ENCODE peak calls at places on chromosome 15, in four cellular contexts. N is AG09319, J is IMR-90, X is ovary. H is an unnamed sample.

GRCh38 chr15:66388057-66388363 is 1.3 kb downstream of the MAP2K1 start:
- DNase-seq in J (no peak), X (no peak), N (no peak), H (no peak)

GRCh38 chr15:101242999-101243336 is 8.9 kb downstream of the CHSY1 start:
- DNase-seq in N (no peak), X (no peak), J (no peak), H (no peak)

GRCh38 chr15:58957101-58957973 is 23.9 kb upstream of the SLTM start:
- DNase-seq in X (no peak), J (peak), N (no peak), H (peak)

GRCh38 chr15:101206173-101206572 is 45.7 kb downstream of the CHSY1 start:
- DNase-seq in J (peak), N (no peak), X (no peak), H (no peak)

GRCh38 chr15:70717237-70717793 is 46.0 kb downstream of the UACA start:
- DNase-seq in X (no peak), N (no peak), J (peak), H (no peak)

GRCh38 chr15:43775411-43775965 is 1.3 kb downstream of the ELL3 start:
- DNase-seq in J (peak), X (peak), N (no peak), H (peak)

GRCh38 chr15:42069496-42070275 is 24.7 kb downstream of the PLA2G4D start:
- DNase-seq in N (no peak), J (no peak), X (no peak), H (no peak)

GRCh38 chr15:92164327-92165000 is 229.2 kb upstream of the ST8SIA2 start:
- DNase-seq in J (peak), N (no peak), X (no peak), H (peak)

GRCh38 chr15:39438260-39438659 is 142.6 kb upstream of the THBS1 start:
- DNase-seq in J (no peak), N (no peak), X (no peak), H (no peak)

GRCh38 chr15:92666780-92667179 is 11.2 kb upstream of the FAM174B start:
- DNase-seq in J (no peak), X (peak), N (no peak), H (no peak)

GRCh38 chr15:85592148-85592547 is 202.6 kb downstream of the KLHL25 start:
- DNase-seq in N (no peak), X (no peak), J (peak), H (peak)

GRCh38 chr15:34855893-34856292 is 60.5 kb upstream of the ACTC1 start:
- DNase-seq in X (no peak), N (no peak), J (peak), H (peak)

GRCh38 chr15:65083262-65083701 is 6.7 kb downstream of the KBTBD13 start:
- DNase-seq in X (no peak), N (no peak), J (peak), H (no peak)

GRCh38 chr15:98113357-98113756 is 152.9 kb downstream of the ARRDC4 start:
- DNase-seq in N (no peak), X (no peak), J (no peak), H (no peak)

GRCh38 chr15:39596358-39597051 is 15.6 kb downstream of the THBS1 start:
- DNase-seq in J (peak), X (no peak), N (peak), H (peak)

GRCh38 chr15:62094398-62094797 is 27.6 kb downstream of the C2CD4A start:
- DNase-seq in J (no peak), N (no peak), X (no peak), H (no peak)

GRCh38 chr15:41291065-41291631 is 41.2 kb downstream of the OIP5 start:
- DNase-seq in J (no peak), X (no peak), N (no peak), H (no peak)

GRCh38 chr15:85751731-85752421 is 42.8 kb downstream of the KLHL25 start:
- DNase-seq in N (no peak), J (no peak), X (peak), H (no peak)

GRCh38 chr15:38263996-38264395 is 11.4 kb downstream of the SPRED1 start:
- DNase-seq in J (peak), N (no peak), X (no peak), H (no peak)

GRCh38 chr15:38042707-38043445 is 108.4 kb downstream of the TMCO5A start:
- DNase-seq in N (no peak), J (no peak), X (peak), H (no peak)

GRCh38 chr15:65924004-65924403 is 54.7 kb downstream of the RAB11A start:
- DNase-seq in X (no peak), N (no peak), J (no peak), H (no peak)

GRCh38 chr15:65569728-65570127 is 39.5 kb downstream of the HACD3 start:
- DNase-seq in J (no peak), N (no peak), X (no peak), H (no peak)

GRCh38 chr15:75732206-75732808 is 19.7 kb upstream of the CSPG4 start:
- DNase-seq in X (no peak), N (no peak), J (no peak), H (no peak)

GRCh38 chr15:63395730-63396545 is 14.3 kb upstream of the CA12 start:
- DNase-seq in N (no peak), X (no peak), J (no peak), H (no peak)

GRCh38 chr15:64249406-64249805 is 86.6 kb upstream of the PPIB start:
- DNase-seq in J (no peak), N (no peak), X (no peak), H (no peak)

GRCh38 chr15:62758126-62758951 is 284.2 kb upstream of the TPM1 start:
- DNase-seq in N (peak), J (peak), X (no peak), H (peak)

GRCh38 chr15:70802629-70803028 is 39.3 kb upstream of the UACA start:
- DNase-seq in X (no peak), J (peak), N (no peak), H (peak)

GRCh38 chr15:67196672-67197363 is 57.6 kb downstream of the AAGAB start:
- DNase-seq in X (no peak), J (peak), N (peak), H (peak)

GRCh38 chr15:37078000-37078399 is 22.3 kb downstream of the MEIS2 start:
- DNase-seq in X (no peak), N (no peak), J (no peak), H (no peak)

GRCh38 chr15:65991721-65992472 is 122.6 kb downstream of the RAB11A start:
- DNase-seq in X (no peak), J (no peak), N (no peak), H (no peak)

GRCh38 chr15:36612063-36612788 is 32.8 kb downstream of the CDIN1 start:
- DNase-seq in N (peak), X (no peak), J (peak), H (peak)

GRCh38 chr15:82851331-82851850 is 42.0 kb downstream of the WHAMM start:
- DNase-seq in X (no peak), N (no peak), J (no peak), H (no peak)

DNA sequence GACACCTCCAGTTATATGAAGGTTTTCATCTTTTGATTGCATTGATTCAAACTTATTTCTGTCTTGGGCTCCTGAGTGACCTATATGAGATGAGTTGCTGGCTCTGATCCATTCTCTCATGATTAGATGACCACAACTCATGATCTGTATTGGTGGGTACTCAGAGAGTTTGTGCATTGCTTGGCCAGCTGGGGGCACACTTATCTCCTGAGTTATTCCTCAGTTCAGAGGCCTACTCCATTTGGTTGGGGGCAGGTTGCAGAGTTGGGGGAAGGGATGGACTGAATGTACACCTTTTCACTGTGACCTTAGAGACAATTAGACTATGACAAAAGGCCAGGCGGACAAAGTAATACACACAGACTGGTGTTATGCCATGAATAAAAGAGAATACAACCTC is 166.2 kb upstream of the SEMA6D start:
- DNase-seq in N (no peak), J (no peak), X (no peak), H (no peak)
- TF ChIP-seq CTCF in N (no peak), J (peak), X (no peak), H (peak)

GRCh38 chr15:96049323-96049722 is 281.2 kb upstream of the NR2F2 start:
- DNase-seq in J (no peak), X (no peak), N (no peak), H (no peak)

GRCh38 chr15:96052154-96052553 is 278.3 kb upstream of the NR2F2 start:
- DNase-seq in N (no peak), X (no peak), J (no peak), H (no peak)

GRCh38 chr15:96051598-96051997 is 278.9 kb upstream of the NR2F2 start:
- DNase-seq in N (no peak), J (no peak), X (no peak), H (no peak)

GRCh38 chr15:96047255-96047931 is 283.1 kb upstream of the NR2F2 start:
- DNase-seq in J (peak), X (no peak), N (peak), H (peak)

GRCh38 chr15:96049766-96050165 is 280.7 kb upstream of the NR2F2 start:
- DNase-seq in X (no peak), J (no peak), N (no peak), H (no peak)
- TF ChIP-seq CTCF in X (no peak), J (no peak), N (no peak), H (no peak)

GRCh38 chr15:69160976-69161877 is 792 bp downstream of the GLCE start:
- DNase-seq in J (peak), X (peak), N (no peak), H (no peak)
- TF ChIP-seq CTCF in J (peak), X (no peak), N (peak), H (peak)

DNA sequence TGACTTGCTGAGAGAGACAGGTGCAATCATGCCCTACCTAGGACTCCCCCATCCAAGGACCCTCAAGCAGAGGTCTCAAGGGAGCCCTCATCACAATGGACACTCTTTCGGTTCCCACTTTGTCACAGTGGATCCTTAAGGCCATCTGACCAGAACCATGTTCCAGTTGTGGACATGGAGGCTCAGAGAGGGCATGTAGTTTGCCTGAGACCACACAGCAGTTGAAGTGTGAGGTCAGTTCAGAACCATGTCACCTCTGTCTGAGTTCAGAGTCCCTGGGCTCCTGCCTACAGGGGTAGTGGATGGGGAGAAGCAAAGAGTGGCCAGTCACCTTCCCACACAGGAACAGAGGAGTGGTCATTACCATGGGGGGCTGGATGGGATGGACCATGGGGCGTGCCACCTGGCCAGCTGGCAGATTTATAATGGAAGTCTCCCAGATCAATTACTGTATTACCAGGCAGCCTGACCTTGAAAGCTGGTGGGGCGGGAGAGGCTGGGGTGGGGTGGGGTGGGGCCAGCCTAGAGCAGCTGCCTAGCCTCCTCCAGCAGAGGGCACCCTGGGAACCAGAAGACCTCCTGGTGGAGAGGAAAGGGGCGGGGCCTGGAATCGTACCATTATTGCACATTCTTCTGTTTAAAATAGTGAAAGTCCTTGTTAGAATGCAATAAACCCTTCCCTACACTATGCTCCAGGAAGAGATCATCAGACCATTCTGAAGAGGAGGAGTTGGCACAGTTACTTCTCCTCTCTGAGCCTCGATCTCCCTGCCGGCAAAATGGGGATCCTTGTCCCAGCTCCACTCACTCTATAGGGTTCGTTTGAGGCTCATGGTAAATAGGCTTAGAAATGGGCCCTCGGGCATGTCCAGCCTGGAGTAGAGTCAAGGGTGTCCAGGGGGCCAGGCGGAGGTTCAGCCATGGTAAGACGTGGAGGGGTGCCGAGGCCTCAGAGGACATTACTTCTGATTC is 26.9 kb upstream of the LINGO1 start:
- DNase-seq in X (peak), J (peak), N (peak), H (peak)
- TF ChIP-seq CTCF in X (no peak), J (peak), N (peak), H (peak)

GRCh38 chr15:52759969-52760368 is 30.2 kb downstream of the ONECUT1 start:
- DNase-seq in N (no peak), X (no peak), J (no peak), H (no peak)
- TF ChIP-seq CTCF in N (no peak), X (no peak), J (no peak), H (no peak)

DNA sequence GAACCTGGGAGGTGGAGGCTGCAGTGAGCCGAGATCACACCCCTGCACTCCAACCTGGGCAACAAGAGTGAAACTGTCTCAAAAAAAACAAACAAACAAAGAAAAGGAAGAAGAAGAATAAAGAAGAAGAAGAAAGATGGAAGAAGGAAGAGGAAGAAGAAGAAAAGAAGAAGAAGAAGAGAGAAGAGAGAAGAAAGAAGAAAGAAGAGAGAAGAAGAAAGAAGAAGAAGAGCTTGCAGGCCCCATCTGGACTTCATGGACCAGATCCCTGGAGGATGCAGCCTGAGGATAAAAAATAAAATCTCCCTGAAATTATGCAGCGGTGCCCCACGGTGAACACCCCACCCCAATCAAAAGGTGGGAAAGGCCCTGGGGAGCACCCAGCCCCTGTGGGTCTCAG is 8.8 kb upstream of the MESP1 start:
- DNase-seq in X (no peak), J (no peak), N (no peak), H (no peak)
- TF ChIP-seq CTCF in X (no peak), J (no peak), N (no peak), H (no peak)

GRCh38 chr15:99720533-99720932 is 12.7 kb downstream of the LYSMD4 start:
- DNase-seq in X (no peak), N (no peak), J (no peak), H (no peak)

GRCh38 chr15:99721896-99722295 is 11.3 kb downstream of the LYSMD4 start:
- DNase-seq in X (no peak), N (no peak), J (no peak), H (no peak)

GRCh38 chr15:99722406-99722805 is 10.8 kb downstream of the LYSMD4 start:
- DNase-seq in X (no peak), N (no peak), J (no peak), H (no peak)

GRCh38 chr15:99719096-99719541 is 14.1 kb downstream of the LYSMD4 start:
- DNase-seq in N (no peak), X (no peak), J (peak), H (peak)

DNA sequence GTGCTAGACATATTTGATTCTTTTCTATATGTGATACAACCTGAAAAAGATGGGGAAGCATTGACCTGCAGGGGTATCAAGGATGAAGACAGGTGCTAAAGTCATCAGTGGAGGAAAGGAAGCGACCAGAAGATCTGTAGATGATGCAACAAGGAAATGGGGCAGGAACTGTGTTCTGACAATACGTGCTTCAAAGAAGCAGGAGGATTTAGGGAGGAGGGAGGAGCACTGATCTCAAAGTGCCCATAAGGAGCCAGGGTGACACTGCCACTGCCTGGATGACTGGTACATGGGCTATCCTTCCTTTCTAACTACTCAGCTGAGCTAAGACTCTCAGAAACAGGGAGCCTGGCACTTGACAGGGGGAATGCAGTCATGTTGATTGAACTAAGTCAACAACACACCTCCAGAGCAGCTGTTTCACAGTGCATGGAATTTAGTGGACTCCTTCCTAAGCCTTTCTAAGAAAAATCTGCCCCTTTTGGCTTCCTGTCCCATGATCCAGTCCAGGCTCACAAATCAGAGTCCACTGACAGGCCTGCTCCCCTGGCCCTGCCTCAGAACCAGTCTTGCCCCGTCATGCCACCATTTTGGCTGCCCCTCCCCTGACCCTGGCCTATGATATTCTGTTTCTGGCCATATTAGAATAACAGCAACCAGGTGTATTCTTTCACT is 12.0 kb downstream of the LYSMD4 start:
- DNase-seq in J (no peak), X (no peak), N (no peak), H (no peak)
- TF ChIP-seq CTCF in J (no peak), X (no peak), N (no peak), H (no peak)

GRCh38 chr15:22265056-22265945 is 185.0 kb downstream of the OR4M2 start:
- DNase-seq in N (no peak), X (no peak), J (no peak), H (no peak)
- TF ChIP-seq CTCF in N (no peak), X (no peak), J (no peak), H (no peak)

GRCh38 chr15:49088996-49089395 is 42.8 kb upstream of the SECISBP2L start:
- DNase-seq in N (no peak), J (no peak), X (no peak), H (no peak)

GRCh38 chr15:49096090-49096750 is 50.0 kb upstream of the SECISBP2L start:
- DNase-seq in X (no peak), N (no peak), J (no peak), H (no peak)

GRCh38 chr15:49094923-49095322 is 48.7 kb upstream of the SECISBP2L start:
- DNase-seq in N (no peak), J (no peak), X (no peak), H (no peak)

GRCh38 chr15:49093252-49094105 is 47.2 kb upstream of the SECISBP2L start:
- DNase-seq in X (no peak), J (no peak), N (no peak), H (no peak)
- TF ChIP-seq CTCF in X (no peak), J (no peak), N (no peak), H (no peak)